ENCODE peak calls at places on chromosomes 12 and 14, in four cellular contexts. One of them, this sample, is unnamed.

GRCh38 chr12:107365703-107366102 is 272.4 kb upstream of the CRY1 start:
- DNase-seq in H1: no peak
- DNase-seq in upper lobe of left lung: no peak
- DNase-seq in stomach: no peak
- DNase-seq in this sample: no peak

GRCh38 chr12:55742719-55743130 is at the start of gene GDF11:
- DNase-seq in upper lobe of left lung: peak; percentile 92
- DNase-seq in H1: no peak
- DNase-seq in stomach: peak; percentile 75
- DNase-seq in this sample: peak; percentile 87

GRCh38 chr12:28974166-28974565 is 174.9 kb upstream of the FAR2 start:
- DNase-seq in upper lobe of left lung: no peak
- DNase-seq in H1: no peak
- DNase-seq in stomach: no peak
- DNase-seq in this sample: no peak

GRCh38 chr14:93648440-93649168 is 139.7 kb downstream of the PRIMA1 start:
- DNase-seq in upper lobe of left lung: no peak
- DNase-seq in H1: no peak
- DNase-seq in stomach: no peak
- DNase-seq in this sample: no peak

GRCh38 chr14:103101257-103101963 is 6.9 kb downstream of the EXOC3L4 start:
- DNase-seq in H1: no peak
- DNase-seq in stomach: no peak
- DNase-seq in upper lobe of left lung: no peak
- DNase-seq in this sample: no peak

GRCh38 chr14:90781344-90781761 is 34.9 kb downstream of the TTC7B start:
- DNase-seq in upper lobe of left lung: no peak
- DNase-seq in stomach: no peak
- DNase-seq in H1: no peak
- DNase-seq in this sample: no peak

GRCh38 chr12:124658302-124658701 is 90.9 kb upstream of the NCOR2 start:
- DNase-seq in H1: no peak
- DNase-seq in stomach: no peak
- DNase-seq in upper lobe of left lung: no peak
- DNase-seq in this sample: no peak

GRCh38 chr14:91399868-91400640 is 17.6 kb downstream of the CCDC88C start:
- DNase-seq in stomach: peak; percentile 56
- DNase-seq in H1: no peak
- DNase-seq in upper lobe of left lung: no peak
- DNase-seq in this sample: no peak

GRCh38 chr12:5388581-5389535 is 43.0 kb upstream of the NTF3 start:
- DNase-seq in stomach: no peak
- DNase-seq in H1: no peak
- DNase-seq in upper lobe of left lung: no peak
- DNase-seq in this sample: no peak

GRCh38 chr14:77843155-77843554 is 43.2 kb downstream of the ADCK1 start:
- DNase-seq in upper lobe of left lung: no peak
- DNase-seq in stomach: no peak
- DNase-seq in H1: no peak
- DNase-seq in this sample: no peak

GRCh38 chr12:63989301-63989845 is 144.9 kb downstream of the SRGAP1 start:
- DNase-seq in H1: no peak
- DNase-seq in stomach: peak; percentile 28
- DNase-seq in upper lobe of left lung: no peak
- DNase-seq in this sample: no peak

GRCh38 chr14:59262717-59263469 is 74.4 kb downstream of the DAAM1 start:
- DNase-seq in H1: no peak
- DNase-seq in upper lobe of left lung: no peak
- DNase-seq in stomach: no peak
- DNase-seq in this sample: no peak

GRCh38 chr12:89326260-89327040 is 25.9 kb downstream of the DUSP6 start:
- DNase-seq in H1: no peak
- DNase-seq in stomach: no peak
- DNase-seq in upper lobe of left lung: no peak
- DNase-seq in this sample: no peak

GRCh38 chr12:78403681-78404080 is 460.9 kb upstream of the SYT1 start:
- DNase-seq in stomach: no peak
- DNase-seq in upper lobe of left lung: no peak
- DNase-seq in H1: no peak
- DNase-seq in this sample: no peak

GRCh38 chr12:22264380-22264779 is 70.1 kb downstream of the ST8SIA1 start:
- DNase-seq in stomach: no peak
- DNase-seq in upper lobe of left lung: no peak
- DNase-seq in H1: no peak
- DNase-seq in this sample: no peak

GRCh38 chr14:29671034-29671433 is 256.6 kb downstream of the PRKD1 start:
- DNase-seq in stomach: no peak
- DNase-seq in H1: no peak
- DNase-seq in upper lobe of left lung: no peak
- DNase-seq in this sample: no peak

GRCh38 chr12:6871052-6871957 is 1.8 kb downstream of the SPSB2 start:
- DNase-seq in upper lobe of left lung: no peak
- DNase-seq in stomach: peak; percentile 45
- DNase-seq in H1: no peak
- DNase-seq in this sample: no peak

GRCh38 chr14:22978873-22979671 is 3.3 kb downstream of the AJUBA start:
- DNase-seq in stomach: no peak
- DNase-seq in H1: no peak
- DNase-seq in upper lobe of left lung: peak; percentile 63
- DNase-seq in this sample: peak; percentile 81

GRCh38 chr14:72638021-72638420 is 255.9 kb downstream of the DPF3 start:
- DNase-seq in upper lobe of left lung: no peak
- DNase-seq in stomach: no peak
- DNase-seq in H1: no peak
- DNase-seq in this sample: no peak

GRCh38 chr14:38042356-38042755 is 165.3 kb upstream of the SSTR1 start:
- DNase-seq in upper lobe of left lung: no peak
- DNase-seq in stomach: no peak
- DNase-seq in H1: peak; percentile 19
- DNase-seq in this sample: no peak

GRCh38 chr12:26043139-26044006 is 81.5 kb downstream of the BHLHE41 start:
- DNase-seq in stomach: no peak
- DNase-seq in H1: no peak
- DNase-seq in upper lobe of left lung: no peak
- DNase-seq in this sample: no peak

GRCh38 chr12:54984602-54985376 is at the start of gene TESPA1:
- DNase-seq in upper lobe of left lung: no peak
- DNase-seq in stomach: peak; percentile 54
- DNase-seq in H1: no peak
- DNase-seq in this sample: no peak

GRCh38 chr12:15265868-15266267 is 44.7 kb upstream of the RERG start:
- DNase-seq in upper lobe of left lung: no peak
- DNase-seq in H1: no peak
- DNase-seq in stomach: no peak
- DNase-seq in this sample: no peak

GRCh38 chr14:96297999-96298398 is 42.0 kb downstream of the BDKRB1 start:
- DNase-seq in H1: no peak
- DNase-seq in upper lobe of left lung: no peak
- DNase-seq in stomach: no peak
- DNase-seq in this sample: no peak

GRCh38 chr12:54207539-54208267 is 18.9 kb upstream of the SMUG1 start:
- DNase-seq in stomach: peak; percentile 85
- DNase-seq in upper lobe of left lung: no peak
- DNase-seq in H1: no peak
- DNase-seq in this sample: peak; percentile 90

GRCh38 chr12:25962932-25963525 is 4.5 kb downstream of the RASSF8 start:
- DNase-seq in H1: no peak
- DNase-seq in upper lobe of left lung: no peak
- DNase-seq in stomach: no peak
- DNase-seq in this sample: no peak

GRCh38 chr12:79407671-79408622 is 282.8 kb downstream of the PAWR start:
- DNase-seq in stomach: peak; percentile 57
- DNase-seq in H1: peak; percentile 38
- DNase-seq in upper lobe of left lung: no peak
- DNase-seq in this sample: no peak

GRCh38 chr12:124557518-124558223 is 9.7 kb downstream of the NCOR2 start:
- DNase-seq in stomach: no peak
- DNase-seq in upper lobe of left lung: no peak
- DNase-seq in H1: no peak
- DNase-seq in this sample: no peak

GRCh38 chr14:84477996-84478395 is 1051.9 kb upstream of the FLRT2 start:
- DNase-seq in upper lobe of left lung: no peak
- DNase-seq in H1: no peak
- DNase-seq in stomach: no peak
- DNase-seq in this sample: no peak

GRCh38 chr12:71938728-71939385 is at the start of gene TPH2:
- DNase-seq in stomach: peak; percentile 31
- DNase-seq in upper lobe of left lung: peak; percentile 38
- DNase-seq in H1: peak; percentile 74
- DNase-seq in this sample: no peak

GRCh38 chr12:107847430-107847829 is 72.9 kb downstream of the ASCL4 start:
- DNase-seq in upper lobe of left lung: no peak
- DNase-seq in H1: no peak
- DNase-seq in stomach: no peak
- DNase-seq in this sample: no peak

GRCh38 chr14:51676549-51676948 is 24.8 kb downstream of the FRMD6 start:
- DNase-seq in H1: no peak
- DNase-seq in stomach: no peak
- DNase-seq in upper lobe of left lung: no peak
- DNase-seq in this sample: no peak

GRCh38 chr12:112900298-112901145 is 6.2 kb upstream of the OAS1 start:
- DNase-seq in stomach: peak; percentile 53
- DNase-seq in H1: peak; percentile 17
- DNase-seq in upper lobe of left lung: no peak
- DNase-seq in this sample: no peak

GRCh38 chr12:132886529-132887477 is 602 bp downstream of the CHFR start:
- DNase-seq in stomach: peak; percentile 27
- DNase-seq in H1: no peak
- DNase-seq in upper lobe of left lung: peak; percentile 90
- DNase-seq in this sample: no peak

GRCh38 chr14:89221109-89221508 is 195.9 kb downstream of the FOXN3 start:
- DNase-seq in upper lobe of left lung: no peak
- DNase-seq in H1: no peak
- DNase-seq in stomach: no peak
- DNase-seq in this sample: no peak

GRCh38 chr14:68379510-68380303 is 413.2 kb downstream of the ZFP36L1 start:
- DNase-seq in stomach: no peak
- DNase-seq in H1: no peak
- DNase-seq in upper lobe of left lung: no peak
- DNase-seq in this sample: no peak

GRCh38 chr12:51954465-51955361 is 3.2 kb downstream of the ACVR1B start:
- DNase-seq in H1: no peak
- DNase-seq in stomach: peak; percentile 44
- DNase-seq in upper lobe of left lung: no peak
- DNase-seq in this sample: no peak

GRCh38 chr12:122356192-122356635 is 66.3 kb downstream of the CLIP1 start:
- DNase-seq in upper lobe of left lung: no peak
- DNase-seq in stomach: peak; percentile 50
- DNase-seq in H1: no peak
- DNase-seq in this sample: no peak

GRCh38 chr12:93922583-93923006 is 225.8 kb upstream of the PLXNC1 start:
- DNase-seq in stomach: no peak
- DNase-seq in H1: no peak
- DNase-seq in upper lobe of left lung: no peak
- DNase-seq in this sample: no peak
- TF ChIP-seq EP300 in stomach: no peak
- TF ChIP-seq EP300 in H1: no peak
- TF ChIP-seq EP300 in upper lobe of left lung: no peak
- TF ChIP-seq EP300 in this sample: no peak

GRCh38 chr14:53432378-53432802 is 279.3 kb upstream of the DDHD1 start:
- DNase-seq in upper lobe of left lung: no peak
- DNase-seq in stomach: no peak
- DNase-seq in H1: peak; percentile 21
- DNase-seq in this sample: no peak
- TF ChIP-seq CTCF in upper lobe of left lung: peak; percentile 13
- TF ChIP-seq CTCF in stomach: peak; percentile 42
- TF ChIP-seq CTCF in H1: peak; percentile 55
- TF ChIP-seq CTCF in this sample: peak; percentile 34

GRCh38 chr12:123365141-123365917 is 682 bp upstream of the SBNO1 start:
- DNase-seq in stomach: peak; percentile 99
- DNase-seq in upper lobe of left lung: peak; percentile 99
- DNase-seq in H1: peak; percentile 98
- DNase-seq in this sample: peak; percentile 99
- TF ChIP-seq EP300 in stomach: no peak
- TF ChIP-seq EP300 in upper lobe of left lung: no peak
- TF ChIP-seq EP300 in H1: no peak
- TF ChIP-seq EP300 in this sample: no peak

GRCh38 chr14:56185991-56186390 is 67.8 kb downstream of the PELI2 start:
- DNase-seq in stomach: no peak
- DNase-seq in upper lobe of left lung: no peak
- DNase-seq in H1: no peak
- DNase-seq in this sample: no peak
- TF ChIP-seq CTCF in stomach: no peak
- TF ChIP-seq CTCF in upper lobe of left lung: no peak
- TF ChIP-seq CTCF in H1: no peak
- TF ChIP-seq CTCF in this sample: no peak

DNA sequence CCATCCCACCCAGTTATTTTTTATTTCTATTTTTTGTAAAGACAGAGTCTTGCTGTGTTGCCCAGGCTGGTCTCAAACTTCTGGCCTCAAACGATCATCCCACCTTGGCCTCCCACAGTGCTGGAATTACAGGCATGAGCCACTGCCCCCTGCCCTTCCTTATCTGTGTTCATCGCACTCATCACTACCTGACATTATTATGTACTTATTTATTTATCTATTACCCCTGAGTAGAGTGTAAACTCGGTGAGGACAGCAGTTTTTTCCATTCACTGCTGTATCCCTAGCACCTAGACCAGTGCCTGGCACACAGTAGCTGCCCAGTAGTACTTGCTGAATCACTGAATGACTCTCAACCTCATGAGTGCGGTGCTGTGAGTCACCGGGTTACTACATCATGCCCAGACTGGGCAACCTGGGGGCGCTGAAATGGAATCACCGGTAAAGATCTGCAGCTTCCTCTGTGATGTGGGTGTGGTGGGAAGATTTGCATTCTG is 81.8 kb upstream of the USP44 start:
- DNase-seq in stomach: peak; percentile 55
- DNase-seq in H1: no peak
- DNase-seq in upper lobe of left lung: no peak
- DNase-seq in this sample: no peak
- TF ChIP-seq EP300 in stomach: no peak
- TF ChIP-seq EP300 in H1: no peak
- TF ChIP-seq EP300 in upper lobe of left lung: no peak
- TF ChIP-seq EP300 in this sample: no peak

GRCh38 chr12:57759360-57759980 is 4.6 kb downstream of the MARCHF9 start:
- DNase-seq in H1: no peak
- DNase-seq in stomach: no peak
- DNase-seq in upper lobe of left lung: no peak
- DNase-seq in this sample: no peak
- TF ChIP-seq CTCF in H1: peak; percentile 47
- TF ChIP-seq CTCF in stomach: peak; percentile 42
- TF ChIP-seq CTCF in upper lobe of left lung: no peak
- TF ChIP-seq CTCF in this sample: no peak